ENCODE peak calls at places on chromosomes 5 and 9, in six cellular contexts. V is neural progenitor cell; Y is progenitor cell of endocrine pancreas; H is CD8-positive, alpha-beta T cell; M is fibroblast of lung; A is AG09309. N is an unnamed sample.

GRCh38 chr5:145689235-145689634 is 145.9 kb downstream of the PRELID2 start:
- DNase-seq in V (no peak), Y (no peak), H (no peak), M (no peak), A (no peak), N (no peak)

GRCh38 chr9:126058631-126059030 is 268.0 kb upstream of the MVB12B start:
- DNase-seq in V (no peak), Y (no peak), H (no peak), M (no peak), A (no peak), N (no peak)

GRCh38 chr5:132369471-132370240 is at the start of gene SLC22A5:
- DNase-seq in V (peak), Y (peak), H (peak), M (peak), A (no peak), N (no peak)

GRCh38 chr5:11650936-11651335 is 253.3 kb downstream of the CTNND2 start:
- DNase-seq in V (no peak), Y (no peak), H (no peak), M (no peak), A (no peak), N (no peak)

GRCh38 chr5:110754181-110754580 is 15.4 kb downstream of the SLC25A46 start:
- DNase-seq in V (no peak), Y (no peak), H (no peak), M (no peak), A (no peak), N (no peak)

GRCh38 chr9:16413509-16414016 is 456.9 kb downstream of the BNC2 start:
- DNase-seq in V (no peak), Y (no peak), H (no peak), M (peak), A (peak), N (peak)

GRCh38 chr9:36317766-36318165 is 59.5 kb upstream of the GNE start:
- DNase-seq in V (no peak), Y (no peak), H (no peak), M (no peak), A (no peak), N (no peak)

GRCh38 chr9:129383005-129383414 is 204.9 kb upstream of the IER5L start:
- DNase-seq in V (no peak), Y (peak), H (no peak), M (no peak), A (no peak), N (no peak)

GRCh38 chr9:125143377-125144090 is at the start of gene SCAI:
- DNase-seq in V (peak), Y (peak), H (peak), M (peak), A (peak), N (peak)

GRCh38 chr5:166562246-166562645 is 1729.2 kb upstream of the WWC1 start:
- DNase-seq in V (no peak), Y (no peak), H (no peak), M (no peak), A (no peak), N (no peak)

GRCh38 chr9:134867917-134868750 is 12.5 kb upstream of the FCN2 start:
- DNase-seq in V (no peak), Y (no peak), H (no peak), M (no peak), A (no peak), N (no peak)

GRCh38 chr9:93587284-93587650 is 10.9 kb downstream of the PHF2 start:
- DNase-seq in V (no peak), Y (no peak), H (no peak), M (no peak), A (no peak), N (no peak)

GRCh38 chr5:164345173-164345572 is 839.8 kb downstream of the MAT2B start:
- DNase-seq in V (peak), Y (no peak), H (no peak), M (peak), A (no peak), N (no peak)

GRCh38 chr9:33472171-33472920 is 1.4 kb downstream of the NOL6 start:
- DNase-seq in V (no peak), Y (no peak), H (no peak), M (no peak), A (no peak), N (no peak)

GRCh38 chr9:35852267-35852815 is 17.9 kb downstream of the OR13J1 start:
- DNase-seq in V (no peak), Y (peak), H (no peak), M (no peak), A (no peak), N (no peak)

GRCh38 chr9:105038057-105038456 is 110.1 kb upstream of the ABCA1 start:
- DNase-seq in V (no peak), Y (no peak), H (no peak), M (no peak), A (no peak), N (no peak)

DNA sequence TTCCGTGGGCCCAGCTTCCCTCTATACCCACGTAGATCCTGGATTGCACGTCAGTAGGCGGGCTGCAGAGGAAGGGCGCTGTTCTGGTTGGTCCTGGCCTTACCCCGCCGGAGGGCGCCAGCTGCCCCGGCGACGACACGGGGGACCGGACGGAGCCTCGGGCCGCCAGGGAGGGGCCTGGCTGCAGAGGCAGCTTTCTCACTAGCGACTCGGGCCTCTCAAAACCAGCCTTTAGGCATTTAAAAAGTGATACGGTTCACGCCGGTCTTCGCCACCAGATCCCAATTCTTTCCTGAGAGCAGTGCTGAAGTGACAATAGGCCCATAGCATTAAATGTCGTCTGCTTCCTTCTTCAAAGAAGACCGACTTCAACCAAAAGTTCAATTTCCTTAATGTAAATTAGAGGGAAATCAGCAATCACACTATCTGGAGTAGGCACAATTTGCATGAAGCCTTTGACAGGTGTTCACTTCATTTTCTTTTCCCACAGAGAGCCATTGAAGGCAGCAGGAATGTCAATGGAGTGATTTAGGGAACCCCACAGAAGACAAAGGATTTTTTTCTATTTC is 17.6 kb upstream of the UBE2D2 start:
- DNase-seq in V (peak), Y (peak), H (peak), M (peak), A (no peak), N (no peak)
- TF ChIP-seq CTCF in V (peak), Y (peak), H (peak), M (peak), A (peak), N (peak)

GRCh38 chr5:178589180-178590140 is 733 bp downstream of the COL23A1 start:
- DNase-seq in V (peak), Y (peak), H (no peak), M (peak), A (no peak), N (no peak)
- TF ChIP-seq CTCF in V (peak), Y (peak), H (no peak), M (no peak), A (no peak), N (no peak)

DNA sequence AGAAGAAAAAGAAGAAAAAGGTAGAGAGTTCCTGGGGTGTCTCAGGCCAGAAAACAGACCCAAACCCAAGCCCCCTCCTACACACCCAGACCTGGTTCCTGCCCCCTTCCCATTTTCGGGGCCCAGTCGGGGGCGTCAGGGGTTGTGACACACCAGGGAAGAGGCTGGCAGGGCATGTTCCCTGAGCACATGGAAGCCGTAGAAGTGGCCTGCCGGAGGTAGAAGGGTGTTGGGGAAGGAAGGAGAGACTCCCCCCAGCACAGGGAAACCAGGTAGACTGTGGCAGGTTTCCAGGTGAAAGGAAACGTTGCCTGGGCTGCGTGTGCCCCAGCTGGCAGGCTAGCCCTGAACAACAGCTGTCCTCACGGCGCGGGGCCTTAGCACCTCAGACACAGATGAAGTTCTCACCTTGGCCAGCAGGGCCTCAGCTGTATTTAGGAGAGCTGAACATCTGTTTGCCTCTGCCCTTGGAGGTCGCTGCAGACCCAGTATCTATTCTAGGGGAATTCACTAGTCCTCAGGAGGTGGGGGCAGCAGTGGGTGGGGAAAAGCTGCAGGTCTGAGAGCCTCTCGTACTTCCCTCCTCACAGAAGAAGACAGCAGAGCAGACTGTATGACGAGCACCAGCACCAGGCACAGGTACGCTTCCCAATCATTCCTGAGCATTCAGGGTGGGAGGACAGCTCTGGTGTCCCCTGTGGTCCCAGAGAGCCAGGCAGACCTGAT is 14.1 kb downstream of the CD74 start:
- DNase-seq in V (no peak), Y (no peak), H (peak), M (no peak), A (no peak), N (no peak)
- TF ChIP-seq CTCF in V (no peak), Y (peak), H (peak), M (no peak), A (no peak), N (no peak)

GRCh38 chr5:176350416-176350815 is 11.1 kb downstream of the KIAA1191 start:
- DNase-seq in V (no peak), Y (no peak), H (no peak), M (peak), A (no peak), N (no peak)
- TF ChIP-seq CTCF in V (no peak), Y (no peak), H (no peak), M (no peak), A (no peak), N (no peak)

GRCh38 chr9:101604287-101604686 is 9.5 kb upstream of the PPP3R2 start:
- DNase-seq in V (no peak), Y (no peak), H (no peak), M (no peak), A (no peak), N (no peak)
- TF ChIP-seq CTCF in V (no peak), Y (no peak), H (no peak), M (no peak), A (no peak), N (no peak)

GRCh38 chr9:12698986-12699385 is 5.8 kb downstream of the TYRP1 start:
- DNase-seq in V (no peak), Y (no peak), H (no peak), M (no peak), A (no peak), N (no peak)
- TF ChIP-seq CTCF in V (peak), Y (no peak), H (no peak), M (peak), A (no peak), N (peak)

GRCh38 chr5:16679863-16680262 is 63.1 kb upstream of the RETREG1 start:
- DNase-seq in V (peak), Y (no peak), H (no peak), M (no peak), A (no peak), N (no peak)
- TF ChIP-seq CTCF in V (peak), Y (no peak), H (no peak), M (no peak), A (peak), N (peak)

DNA sequence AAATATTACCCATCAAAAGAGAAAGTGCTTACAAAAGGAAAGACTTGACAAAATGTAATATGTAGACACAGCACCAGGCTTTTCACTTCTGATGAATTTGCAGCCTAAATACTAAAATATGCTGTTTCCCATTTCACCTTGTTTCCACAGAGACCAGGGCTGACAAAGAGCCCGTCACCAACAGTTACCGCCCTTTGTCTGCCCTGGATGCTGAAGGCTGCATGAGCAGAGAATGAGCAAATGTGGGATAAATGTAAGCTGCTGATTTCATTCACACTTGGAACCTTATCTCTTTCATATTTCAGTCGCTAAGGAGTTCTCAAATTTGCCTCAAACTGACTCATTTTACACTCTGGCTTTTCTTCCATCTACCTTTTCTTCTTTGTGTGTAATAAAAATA is 213.9 kb downstream of the TMEM167A start:
- DNase-seq in V (peak), Y (no peak), H (no peak), M (peak), A (no peak), N (no peak)
- TF ChIP-seq CTCF in V (no peak), Y (no peak), H (no peak), M (no peak), A (no peak), N (no peak)

N was measured in AG09319.